ENCODE peak calls at places on chromosome 5, in eight cellular contexts. Q is colonic mucosa, H is psoas muscle, U is foreskin fibroblast, G is cardiac fibroblast, J is ovary, V is OCI-LY7, E is Peyer's patch. O is an unnamed sample.

GRCh38 chr5:55816342-55816741 is 34.8 kb upstream of the IL31RA start:
- DNase-seq in Q (no peak), H (no peak), U (peak; percentile 77), G (peak; percentile 80), J (no peak), V (no peak), E (no peak), O (peak; percentile 77)

GRCh38 chr5:91179018-91179417 is 204.1 kb downstream of the ARRDC3 start:
- DNase-seq in Q (no peak), H (no peak), U (no peak), G (no peak), J (no peak), V (no peak), E (no peak), O (no peak)

GRCh38 chr5:133289686-133290367 is 238.0 kb downstream of the HSPA4 start:
- DNase-seq in Q (no peak), H (no peak), U (no peak), G (no peak), J (no peak), V (no peak), E (no peak), O (no peak)

GRCh38 chr5:95895223-95895622 is 66.4 kb downstream of the ELL2 start:
- DNase-seq in Q (no peak), H (no peak), U (no peak), G (no peak), J (no peak), V (no peak), E (no peak), O (no peak)

GRCh38 chr5:180771839-180772238 is 30.8 kb downstream of the MGAT1 start:
- DNase-seq in Q (no peak), H (no peak), U (no peak), G (no peak), J (no peak), V (no peak), E (no peak), O (no peak)

GRCh38 chr5:14299666-14300065 is 156.5 kb downstream of the TRIO start:
- DNase-seq in Q (no peak), H (no peak), U (no peak), G (no peak), J (no peak), V (no peak), E (no peak), O (no peak)

GRCh38 chr5:122424211-122424610 is 112.2 kb downstream of the SNCAIP start:
- DNase-seq in Q (no peak), H (no peak), U (no peak), G (no peak), J (no peak), V (no peak), E (no peak), O (no peak)

GRCh38 chr5:110968246-110969005 is 103.1 kb upstream of the TSLP start:
- DNase-seq in Q (no peak), H (no peak), U (no peak), G (no peak), J (no peak), V (no peak), E (no peak), O (no peak)

GRCh38 chr5:131794596-131794995 is 2.2 kb downstream of the FNIP1 start:
- DNase-seq in Q (no peak), H (no peak), U (no peak), G (no peak), J (no peak), V (peak; percentile 16), E (no peak), O (no peak)
- H3K4me3 ChIP-seq in Q (no peak overlapping the region), H (peak overlapping the region; percentile 93), U (peak overlapping the region; percentile 100), G (peak overlapping the region; percentile 19), J (no peak overlapping the region), V (peak overlapping the region; percentile 87), E (no peak overlapping the region), O (no peak overlapping the region)

DNA sequence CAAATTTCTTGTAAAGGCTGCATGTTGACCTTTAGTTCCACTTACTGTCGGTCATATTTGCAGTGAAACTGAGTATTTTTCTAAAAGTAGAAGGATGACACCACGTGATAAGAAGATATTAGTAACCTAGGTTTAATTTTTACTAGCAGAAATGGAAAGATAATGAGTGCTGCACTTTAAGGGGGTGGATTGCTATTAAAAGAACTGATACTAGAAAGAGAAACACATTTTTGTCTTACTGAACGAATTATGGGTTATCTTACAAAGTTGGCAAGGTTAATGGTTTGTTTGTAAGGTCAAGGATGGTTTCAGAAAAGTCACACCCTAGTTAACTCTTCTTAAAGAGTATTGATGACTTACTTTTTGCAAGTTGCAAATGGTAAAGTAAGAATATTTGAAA is 2.4 kb downstream of the MACIR start:
- DNase-seq in Q (no peak), H (no peak), U (no peak), G (no peak), J (no peak), V (no peak), E (no peak), O (no peak)
- H3K4me3 ChIP-seq in Q (peak overlapping the region; percentile 91), H (peak overlapping the region; percentile 94), U (peak overlapping the region; percentile 16), G (no peak overlapping the region), J (no peak overlapping the region), V (peak overlapping the region; percentile 38), E (peak overlapping the region; percentile 94), O (no peak overlapping the region)

GRCh38 chr5:135466178-135467050 is 14.3 kb upstream of the TIFAB start:
- DNase-seq in Q (peak; percentile 66), H (peak; percentile 87), U (peak; percentile 54), G (peak; percentile 77), J (peak; percentile 67), V (no peak), E (peak; percentile 33), O (no peak)

GRCh38 chr5:135468086-135468485 is 15.9 kb upstream of the TIFAB start:
- DNase-seq in Q (no peak), H (no peak), U (no peak), G (no peak), J (no peak), V (no peak), E (no peak), O (no peak)

GRCh38 chr5:135468541-135468940 is 16.4 kb upstream of the TIFAB start:
- DNase-seq in Q (no peak), H (no peak), U (no peak), G (no peak), J (no peak), V (no peak), E (no peak), O (no peak)

GRCh38 chr5:135467051-135467625 is 15.0 kb upstream of the TIFAB start:
- DNase-seq in Q (no peak), H (no peak), U (no peak), G (no peak), J (no peak), V (no peak), E (no peak), O (no peak)

GRCh38 chr5:135465391-135466122 is 13.4 kb upstream of the TIFAB start:
- DNase-seq in Q (no peak), H (no peak), U (no peak), G (no peak), J (no peak), V (no peak), E (no peak), O (no peak)
- H3K4me3 ChIP-seq in Q (no peak overlapping the region), H (no peak overlapping the region), U (no peak overlapping the region), G (no peak overlapping the region), J (no peak overlapping the region), V (no peak overlapping the region), E (no peak overlapping the region), O (no peak overlapping the region)

DNA sequence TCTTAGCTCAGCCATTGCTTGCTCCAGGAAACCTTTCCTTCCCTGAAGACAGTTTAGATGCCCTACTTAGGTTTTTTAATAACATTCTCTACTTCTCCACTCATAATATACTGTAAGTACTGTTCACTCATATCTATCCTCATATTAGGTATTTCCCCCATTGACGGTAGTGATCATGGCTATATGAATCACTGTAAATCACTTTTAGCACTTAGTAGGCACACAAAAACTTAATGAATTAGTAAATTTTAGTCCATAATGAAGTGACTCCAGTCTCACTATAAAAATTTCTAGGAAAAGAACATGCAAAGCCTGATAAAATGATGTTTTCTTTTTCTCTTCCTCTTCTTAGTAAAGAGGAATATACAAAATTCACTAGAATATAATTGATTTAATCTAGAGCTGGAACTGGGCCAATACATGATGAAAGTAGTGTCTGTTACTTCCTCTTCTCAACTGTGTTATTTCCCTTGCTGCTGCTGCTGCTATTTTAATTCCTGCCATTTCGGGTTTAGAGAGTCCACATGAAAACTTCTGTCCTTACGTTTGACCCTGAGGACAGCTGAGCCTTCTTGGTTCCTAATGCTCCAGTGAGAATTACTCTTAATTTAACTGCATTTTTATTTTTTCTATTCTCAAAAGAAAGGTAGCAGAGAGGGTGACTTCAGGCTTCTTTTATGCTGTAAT is 73.5 kb downstream of the LNPEP start:
- DNase-seq in Q (no peak), H (no peak), U (no peak), G (peak; percentile 44), J (no peak), V (peak; percentile 86), E (no peak), O (no peak)
- H3K4me3 ChIP-seq in Q (no peak overlapping the region), H (no peak overlapping the region), U (no peak overlapping the region), G (no peak overlapping the region), J (no peak overlapping the region), V (peak overlapping the region; percentile 48), E (no peak overlapping the region), O (no peak overlapping the region)

GRCh38 chr5:72957337-72957736 is 1.5 kb downstream of the FCHO2 start:
- DNase-seq in Q (no peak), H (no peak), U (no peak), G (no peak), J (no peak), V (no peak), E (no peak), O (no peak)
- H3K4me3 ChIP-seq in Q (peak overlapping the region; percentile 90), H (peak overlapping the region; percentile 86), U (peak overlapping the region; percentile 75), G (peak overlapping the region; percentile 71), J (peak overlapping the region; percentile 87), V (peak overlapping the region; percentile 77), E (peak overlapping the region; percentile 91), O (peak overlapping the region; percentile 73)

GRCh38 chr5:135608361-135608760 is 29.6 kb upstream of the CXCL14 start:
- DNase-seq in Q (peak; percentile 1), H (no peak), U (no peak), G (no peak), J (no peak), V (no peak), E (no peak), O (no peak)

GRCh38 chr5:135606431-135606830 is 27.6 kb upstream of the CXCL14 start:
- DNase-seq in Q (peak; percentile 3), H (no peak), U (no peak), G (no peak), J (no peak), V (no peak), E (no peak), O (no peak)

GRCh38 chr5:135605221-135605620 is 26.4 kb upstream of the CXCL14 start:
- DNase-seq in Q (peak; percentile 2), H (no peak), U (no peak), G (no peak), J (no peak), V (no peak), E (no peak), O (no peak)

GRCh38 chr5:135608761-135609443 is 30.1 kb upstream of the CXCL14 start:
- DNase-seq in Q (peak; percentile 2), H (no peak), U (no peak), G (no peak), J (no peak), V (no peak), E (no peak), O (no peak)

GRCh38 chr5:135609981-135610380 is 31.2 kb upstream of the CXCL14 start:
- DNase-seq in Q (peak; percentile 6), H (no peak), U (no peak), G (no peak), J (no peak), V (no peak), E (no peak), O (no peak)
- H3K4me3 ChIP-seq in Q (no peak overlapping the region), H (no peak overlapping the region), U (no peak overlapping the region), G (no peak overlapping the region), J (no peak overlapping the region), V (no peak overlapping the region), E (no peak overlapping the region), O (no peak overlapping the region)

GRCh38 chr5:35124932-35125331 is 77.2 kb upstream of the AGXT2 start:
- DNase-seq in Q (no peak), H (no peak), U (no peak), G (no peak), J (no peak), V (no peak), E (no peak), O (no peak)
- H3K4me3 ChIP-seq in Q (no peak overlapping the region), H (no peak overlapping the region), U (no peak overlapping the region), G (no peak overlapping the region), J (no peak overlapping the region), V (no peak overlapping the region), E (no peak overlapping the region), O (no peak overlapping the region)